ENCODE peak calls at places on chromosomes 2 and 18, in eight cellular contexts. B is GM23248, K is tibial nerve, U is body of pancreas, E is lower lobe of right lung, F is osteoblast, J is astrocyte, L is neural progenitor cell. O is an unnamed sample.

GRCh38 chr2:235496239-235496621 is 2.4 kb downstream of the AGAP1 start:
- DNase-seq in B (peak; percentile 71), K (no peak), U (no peak), E (no peak), F (no peak), J (peak; percentile 15), L (no peak), O (no peak)

GRCh38 chr2:214671330-214671850 is 138.1 kb downstream of the BARD1 start:
- DNase-seq in B (no peak), K (no peak), U (no peak), E (no peak), F (no peak), J (no peak), L (no peak), O (no peak)

GRCh38 chr2:109143214-109144187 is 14.5 kb downstream of the SH3RF3 start:
- DNase-seq in B (no peak), K (no peak), U (no peak), E (no peak), F (no peak), J (no peak), L (no peak), O (peak; percentile 15)

GRCh38 chr2:211879323-211879722 is 659.3 kb downstream of the ERBB4 start:
- DNase-seq in B (no peak), K (no peak), U (no peak), E (no peak), F (no peak), J (no peak), L (peak; percentile 8), O (no peak)

GRCh38 chr18:38534073-38534472 is 968.5 kb upstream of the CELF4 start:
- DNase-seq in B (no peak), K (no peak), U (no peak), E (no peak), F (no peak), J (no peak), L (no peak), O (no peak)

GRCh38 chr2:109418716-109419115 is 195.1 kb downstream of the SEPTIN10 start:
- DNase-seq in B (no peak), K (no peak), U (no peak), E (peak; percentile 24), F (no peak), J (no peak), L (no peak), O (no peak)

GRCh38 chr18:7303306-7303705 is 72.4 kb downstream of the LRRC30 start:
- DNase-seq in B (peak; percentile 2), K (no peak), U (no peak), E (no peak), F (no peak), J (no peak), L (no peak), O (no peak)

GRCh38 chr2:204860249-204860648 is 315.0 kb downstream of the PARD3B start:
- DNase-seq in B (peak; percentile 53), K (no peak), U (peak; percentile 6), E (no peak), F (no peak), J (no peak), L (no peak), O (no peak)

GRCh38 chr2:13260401-13260800 is 543.7 kb downstream of the TRIB2 start:
- DNase-seq in B (no peak), K (no peak), U (no peak), E (no peak), F (no peak), J (no peak), L (no peak), O (no peak)

GRCh38 chr2:120463527-120463926 is 117.6 kb downstream of the INHBB start:
- DNase-seq in B (no peak), K (no peak), U (no peak), E (peak; percentile 12), F (peak; percentile 30), J (no peak), L (peak; percentile 21), O (no peak)

GRCh38 chr2:55718165-55719008 is 24.7 kb upstream of the PNPT1 start:
- DNase-seq in B (peak; percentile 84), K (peak; percentile 26), U (peak; percentile 66), E (no peak), F (peak; percentile 83), J (peak; percentile 40), L (peak; percentile 89), O (no peak)

GRCh38 chr2:171702781-171703556 is 15.7 kb downstream of the DYNC1I2 start:
- DNase-seq in B (peak; percentile 70), K (no peak), U (no peak), E (no peak), F (no peak), J (peak; percentile 36), L (no peak), O (no peak)

GRCh38 chr2:151374426-151374825 is 17.0 kb downstream of the TNFAIP6 start:
- DNase-seq in B (peak; percentile 87), K (no peak), U (no peak), E (no peak), F (peak; percentile 84), J (peak; percentile 91), L (no peak), O (no peak)

GRCh38 chr2:24514820-24515219 is 23.8 kb downstream of the NCOA1 start:
- DNase-seq in B (no peak), K (no peak), U (no peak), E (no peak), F (no peak), J (no peak), L (no peak), O (no peak)

GRCh38 chr2:30361751-30362394 is 85.2 kb upstream of the LCLAT1 start:
- DNase-seq in B (no peak), K (no peak), U (no peak), E (no peak), F (no peak), J (peak; percentile 84), L (no peak), O (no peak)

GRCh38 chr18:10300739-10301138 is 153.7 kb upstream of the APCDD1 start:
- DNase-seq in B (no peak), K (no peak), U (no peak), E (no peak), F (no peak), J (no peak), L (no peak), O (no peak)

GRCh38 chr2:236545814-236546480 is 23.7 kb upstream of the ACKR3 start:
- DNase-seq in B (no peak), K (no peak), U (no peak), E (no peak), F (no peak), J (no peak), L (no peak), O (no peak)

GRCh38 chr2:241272298-241272721 is 43.2 kb downstream of the HDLBP start:
- DNase-seq in B (peak; percentile 78), K (no peak), U (peak; percentile 59), E (peak; percentile 74), F (no peak), J (no peak), L (peak; percentile 67), O (no peak)

GRCh38 chr2:143732931-143733330 is 603.7 kb downstream of the ARHGAP15 start:
- DNase-seq in B (no peak), K (no peak), U (no peak), E (no peak), F (no peak), J (no peak), L (no peak), O (no peak)

GRCh38 chr2:213065583-213066444 is 85.6 kb downstream of the IKZF2 start:
- DNase-seq in B (peak; percentile 26), K (no peak), U (peak; percentile 40), E (peak; percentile 39), F (no peak), J (peak; percentile 29), L (peak; percentile 65), O (no peak)

GRCh38 chr2:109647636-109648035 is 33.5 kb downstream of the SOWAHC start:
- DNase-seq in B (peak; percentile 96), K (no peak), U (no peak), E (no peak), F (peak; percentile 88), J (peak; percentile 60), L (no peak), O (no peak)

GRCh38 chr2:186256540-186256939 is 229.5 kb upstream of the ZC3H15 start:
- DNase-seq in B (peak; percentile 56), K (no peak), U (no peak), E (no peak), F (peak; percentile 44), J (peak; percentile 26), L (peak; percentile 42), O (no peak)

GRCh38 chr2:101109451-101110140 is 41.6 kb downstream of the TBC1D8 start:
- DNase-seq in B (no peak), K (no peak), U (no peak), E (no peak), F (no peak), J (no peak), L (no peak), O (no peak)
- H3K9me3 ChIP-seq in B (no peaks in the 10 kb centered on the region), K (no peaks in the 10 kb centered on the region), U (no peaks in the 10 kb centered on the region), E (no peaks in the 10 kb centered on the region), F (no peaks in the 10 kb centered on the region), J (no peaks in the 10 kb centered on the region), L (no peaks in the 10 kb centered on the region), O (no peaks in the 10 kb centered on the region)

GRCh38 chr2:27199241-27199640 is 12.6 kb upstream of the ATRAID start:
- DNase-seq in B (no peak), K (no peak), U (no peak), E (no peak), F (no peak), J (no peak), L (no peak), O (no peak)
- H3K27ac ChIP-seq in B (no peak overlapping the region), K (no peak overlapping the region), U (no peak overlapping the region), E (no peak overlapping the region), F (no peak overlapping the region), J (no peak overlapping the region), L (no peak overlapping the region), O (no peak overlapping the region)

GRCh38 chr18:44958450-44958849 is 277.8 kb downstream of the SETBP1 start:
- DNase-seq in B (peak; percentile 57), K (no peak), U (no peak), E (no peak), F (no peak), J (peak; percentile 28), L (no peak), O (no peak)
- H3K4me3 ChIP-seq in B (no peak overlapping the region), K (no peak overlapping the region), U (no peak overlapping the region), E (no peak overlapping the region), F (no peak overlapping the region), J (no peak overlapping the region), L (no peak overlapping the region), O (no peak overlapping the region)

GRCh38 chr2:132544045-132544630 is 125.9 kb downstream of the LYPD1 start:
- DNase-seq in B (no peak), K (no peak), U (no peak), E (no peak), F (no peak), J (no peak), L (no peak), O (no peak)

GRCh38 chr2:132542953-132543569 is 126.5 kb downstream of the GPR39 start:
- DNase-seq in B (no peak), K (no peak), U (no peak), E (no peak), F (no peak), J (no peak), L (peak; percentile 18), O (no peak)

GRCh38 chr2:132538331-132538855 is 121.8 kb downstream of the GPR39 start:
- DNase-seq in B (no peak), K (no peak), U (peak; percentile 10), E (no peak), F (no peak), J (no peak), L (peak; percentile 22), O (no peak)

DNA sequence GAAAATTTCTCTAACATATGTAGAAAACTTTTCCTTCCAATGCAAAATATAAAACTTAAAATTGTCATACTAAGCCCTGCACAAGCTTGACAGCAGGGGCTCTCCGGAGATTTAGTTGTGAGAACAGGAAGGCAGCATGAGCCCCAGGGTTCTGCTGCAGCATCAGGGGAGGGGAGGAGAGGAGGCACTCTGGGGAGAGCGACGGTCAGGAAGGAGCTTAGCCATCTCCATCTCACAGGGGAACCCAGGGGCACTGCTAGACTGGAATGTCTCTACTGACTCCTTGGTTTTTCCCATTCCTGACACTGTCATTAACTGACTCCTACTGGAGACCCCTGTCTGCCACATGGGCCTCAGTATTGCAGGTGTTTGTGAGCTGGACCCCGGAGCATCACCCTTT is 123.6 kb downstream of the GPR39 start:
- DNase-seq in B (no peak), K (no peak), U (no peak), E (no peak), F (no peak), J (no peak), L (no peak), O (no peak)
- H3K9me3 ChIP-seq in B (no peaks in the 10 kb centered on the region), K (no peaks in the 10 kb centered on the region), U (peaks cover 7% of the 10 kb centered on the region), E (peaks cover 26% of the 10 kb centered on the region), F (peaks cover 6% of the 10 kb centered on the region), J (peaks cover 10% of the 10 kb centered on the region), L (no peaks in the 10 kb centered on the region), O (no peaks in the 10 kb centered on the region)

O was measured in effector memory CD4-positive, alpha-beta T cell.